ENCODE peak calls at places on chromosomes 13 and 19, in six cellular contexts. H is Peyer's patch, D is B cell, U is foreskin keratinocyte, I is colonic mucosa, W is transverse colon. N is an unnamed sample.

GRCh38 chr19:11087870-11088507 is 1.3 kb upstream of the LDLR start:
- DNase-seq in H (no peak), D (no peak), U (no peak), I (no peak), W (no peak), N (no peak)

GRCh38 chr19:32269831-32270230 is 75.6 kb upstream of the ZNF507 start:
- DNase-seq in H (no peak), D (no peak), U (no peak), I (no peak), W (no peak), N (no peak)

GRCh38 chr13:73983109-73983508 is 151.1 kb downstream of the KLF12 start:
- DNase-seq in H (no peak), D (no peak), U (no peak), I (no peak), W (no peak), N (no peak)

GRCh38 chr19:7535993-7536685 is 622 bp downstream of the PNPLA6 start:
- DNase-seq in H (no peak), D (no peak), U (no peak), I (no peak), W (no peak), N (no peak)

GRCh38 chr13:73077867-73078266 is 19.1 kb downstream of the KLF5 start:
- DNase-seq in H (no peak), D (no peak), U (peak; percentile 32), I (no peak), W (no peak), N (no peak)

GRCh38 chr13:19862511-19863313 is 737 bp downstream of the ZMYM5 start:
- DNase-seq in H (peak; percentile 42), D (peak; percentile 62), U (peak; percentile 37), I (peak; percentile 51), W (peak; percentile 35), N (peak; percentile 64)

GRCh38 chr19:1863638-1864479 is 480 bp upstream of the KLF16 start:
- DNase-seq in H (peak; percentile 93), D (peak; percentile 96), U (peak; percentile 85), I (peak; percentile 90), W (peak; percentile 92), N (peak; percentile 97)

GRCh38 chr19:13002389-13002898 is 7.2 kb downstream of the NFIX start:
- DNase-seq in H (no peak), D (no peak), U (no peak), I (no peak), W (no peak), N (no peak)

GRCh38 chr13:27583645-27584044 is 36.7 kb downstream of the LNX2 start:
- DNase-seq in H (no peak), D (no peak), U (no peak), I (no peak), W (no peak), N (no peak)

GRCh38 chr13:99265823-99266426 is 7.7 kb upstream of the GPR18 start:
- DNase-seq in H (no peak), D (peak; percentile 68), U (peak; percentile 33), I (no peak), W (no peak), N (peak; percentile 72)

GRCh38 chr13:75181906-75182305 is 300.1 kb downstream of the TBC1D4 start:
- DNase-seq in H (no peak), D (no peak), U (peak; percentile 81), I (no peak), W (no peak), N (no peak)

GRCh38 chr19:584240-585001 is 5.3 kb upstream of the HCN2 start:
- DNase-seq in H (peak; percentile 33), D (peak; percentile 82), U (peak; percentile 11), I (no peak), W (peak; percentile 45), N (peak; percentile 68)

GRCh38 chr13:114025432-114026127 is 51.7 kb upstream of the C13orf46 start:
- DNase-seq in H (no peak), D (no peak), U (no peak), I (no peak), W (peak; percentile 60), N (no peak)

GRCh38 chr19:5308471-5309437 is 31.9 kb downstream of the PTPRS start:
- DNase-seq in H (no peak), D (no peak), U (peak; percentile 88), I (peak; percentile 39), W (peak; percentile 62), N (no peak)

GRCh38 chr19:5312058-5312457 is 28.6 kb downstream of the PTPRS start:
- DNase-seq in H (no peak), D (no peak), U (no peak), I (no peak), W (no peak), N (no peak)

GRCh38 chr19:5306531-5306930 is 34.1 kb downstream of the PTPRS start:
- DNase-seq in H (no peak), D (no peak), U (no peak), I (no peak), W (no peak), N (no peak)

GRCh38 chr19:5307655-5308054 is 33.0 kb downstream of the PTPRS start:
- DNase-seq in H (no peak), D (no peak), U (no peak), I (no peak), W (no peak), N (no peak)

DNA sequence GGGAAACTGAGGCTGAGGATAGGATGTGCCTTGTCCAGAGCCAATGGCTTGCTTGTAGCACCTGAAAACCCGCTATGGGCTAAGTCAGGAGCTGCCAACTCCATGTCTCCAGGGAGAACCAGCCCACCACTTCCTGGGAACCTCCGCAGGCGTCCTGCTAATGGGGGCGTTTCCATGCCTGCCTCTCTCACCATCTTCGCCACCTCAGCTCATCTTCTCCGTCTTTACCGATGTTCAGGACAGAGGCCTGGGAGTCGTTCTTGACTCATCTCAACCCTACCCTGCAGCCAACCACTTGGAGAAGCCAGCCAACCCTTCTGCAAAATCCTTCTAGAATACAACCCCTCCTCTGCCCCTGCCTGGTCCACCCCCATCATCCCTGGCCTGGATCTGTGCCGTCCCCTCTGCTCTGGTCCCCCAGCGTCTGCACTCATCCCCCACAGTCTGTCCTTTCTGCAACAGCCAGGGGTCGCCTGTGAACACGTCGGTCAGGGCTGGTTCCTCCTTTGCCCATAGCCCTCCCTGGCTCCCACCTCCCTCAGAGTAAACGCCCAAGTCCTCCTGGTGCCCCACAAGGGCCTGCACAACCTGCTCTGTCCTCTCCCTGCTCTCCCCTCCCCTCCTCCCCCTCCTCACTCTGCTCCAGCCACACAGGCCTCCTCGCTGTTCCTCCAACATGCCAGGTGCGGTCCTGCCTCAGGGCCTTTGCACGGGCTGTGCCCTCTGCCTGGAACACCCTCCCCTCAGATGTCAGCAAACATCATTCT is 31.0 kb downstream of the PTPRS start:
- DNase-seq in H (no peak), D (no peak), U (no peak), I (no peak), W (no peak), N (no peak)
- TF ChIP-seq CTCF in H (no peak), D (no peak), U (no peak), I (no peak), W (no peak), N (no peak)

DNA sequence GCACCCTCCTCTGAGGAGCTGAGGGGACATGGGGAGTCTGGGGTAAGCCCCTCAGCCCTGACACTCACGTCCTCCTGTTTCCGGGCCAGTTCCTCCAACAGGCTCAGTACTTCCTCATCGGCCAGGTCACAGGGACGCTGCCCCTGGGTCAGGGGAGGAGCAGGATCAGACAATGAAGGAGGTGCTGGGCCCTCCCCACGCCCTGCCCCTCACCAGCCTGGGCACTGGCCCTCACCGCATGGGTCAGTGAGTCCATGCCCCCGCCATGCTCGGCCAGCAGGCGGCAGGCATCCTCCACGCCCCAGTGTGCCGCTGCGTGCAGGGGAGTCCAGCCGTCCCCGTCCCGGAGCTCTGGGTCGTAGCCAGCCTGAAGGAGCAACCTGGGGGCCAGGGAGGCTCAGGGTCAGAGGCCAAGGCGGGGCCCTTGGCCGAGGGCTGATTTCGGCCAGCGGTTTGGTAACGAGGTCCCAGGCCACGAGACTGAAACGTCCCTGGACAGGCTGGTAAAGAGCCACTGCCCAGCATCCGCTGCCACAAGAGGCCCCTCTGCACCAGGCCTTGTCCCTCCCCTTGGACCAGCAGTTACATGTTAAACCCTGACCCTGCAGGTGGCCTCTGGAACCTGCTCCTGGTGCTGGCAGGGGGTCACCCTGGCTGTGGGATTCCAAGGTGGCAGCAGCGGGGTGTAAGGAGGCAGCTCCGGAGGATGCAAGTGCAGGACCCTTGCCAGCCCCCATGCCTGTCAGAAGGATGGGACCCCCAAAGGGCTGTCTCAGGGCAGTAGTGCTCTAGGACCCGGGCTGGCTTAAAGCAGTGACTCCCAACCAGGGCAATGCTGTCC is 18.5 kb downstream of the PPP1R12C start:
- DNase-seq in H (no peak), D (no peak), U (no peak), I (no peak), W (no peak), N (no peak)
- TF ChIP-seq CTCF in H (no peak), D (no peak), U (peak; percentile 16), I (no peak), W (no peak), N (no peak)

GRCh38 chr13:113000575-113000974 is 31.6 kb downstream of the MCF2L start:
- DNase-seq in H (no peak), D (no peak), U (no peak), I (no peak), W (no peak), N (no peak)

GRCh38 chr13:113002891-113003290 is 33.9 kb downstream of the MCF2L start:
- DNase-seq in H (no peak), D (no peak), U (no peak), I (no peak), W (no peak), N (no peak)

GRCh38 chr13:113004126-113004525 is 35.1 kb downstream of the MCF2L start:
- DNase-seq in H (no peak), D (no peak), U (no peak), I (no peak), W (no peak), N (no peak)

GRCh38 chr13:113001251-113002140 is 32.5 kb downstream of the MCF2L start:
- DNase-seq in H (no peak), D (no peak), U (no peak), I (peak; percentile 52), W (peak; percentile 41), N (no peak)

DNA sequence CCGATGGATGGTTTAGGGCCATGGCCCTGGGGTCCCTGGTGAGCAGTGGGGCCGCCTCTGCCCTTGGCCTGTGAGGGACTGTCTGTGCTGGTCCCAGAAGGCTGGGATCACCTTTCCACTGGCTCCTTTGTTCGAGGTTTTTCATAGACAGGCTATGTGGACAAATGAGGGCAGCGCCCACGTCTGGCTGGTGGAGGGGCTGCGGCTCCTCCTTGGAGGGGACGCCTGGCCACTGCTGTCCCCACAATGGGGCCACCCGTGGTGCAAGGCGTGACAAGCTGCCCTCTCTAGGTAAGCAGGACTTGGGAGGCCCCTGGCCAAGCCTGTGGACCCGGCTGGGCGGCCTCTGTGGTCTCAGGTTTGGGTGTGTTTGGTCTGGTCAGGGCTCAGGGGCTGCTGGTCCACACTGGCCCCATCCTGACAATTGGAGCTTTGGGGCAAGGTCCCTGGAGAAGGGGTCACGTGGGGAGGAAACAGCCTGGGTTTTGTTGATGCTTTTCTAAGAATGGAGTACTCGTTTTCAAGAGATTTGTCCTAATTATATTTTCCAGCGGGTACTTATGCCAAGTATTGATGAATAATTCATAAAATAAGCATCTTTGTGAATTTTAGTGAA is 33.3 kb downstream of the MCF2L start:
- DNase-seq in H (no peak), D (no peak), U (no peak), I (no peak), W (peak; percentile 32), N (no peak)
- TF ChIP-seq CTCF in H (peak; percentile 46), D (no peak), U (peak; percentile 37), I (peak; percentile 31), W (no peak), N (no peak)

DNA sequence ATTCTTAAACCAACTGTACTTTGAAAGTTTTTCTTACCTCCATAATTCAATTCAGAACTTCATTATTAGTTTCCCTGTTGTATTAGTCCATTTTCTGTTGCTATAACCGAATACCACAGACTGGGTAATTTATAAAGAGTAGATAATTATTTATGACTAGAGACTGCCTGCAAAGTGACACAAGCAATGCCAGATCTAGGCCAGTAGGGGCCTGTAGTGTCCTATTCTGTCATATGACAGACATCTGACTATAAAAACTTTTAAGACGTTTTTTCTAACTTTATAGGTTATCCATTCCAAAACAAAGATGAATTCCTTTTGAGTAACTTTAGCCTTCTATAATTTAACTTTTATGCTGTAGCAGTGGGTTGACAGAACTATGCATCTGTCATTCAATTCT is 2783.8 kb downstream of the PCDH9 start:
- DNase-seq in H (no peak), D (no peak), U (peak; percentile 7), I (no peak), W (no peak), N (no peak)
- TF ChIP-seq CTCF in H (no peak), D (no peak), U (peak; percentile 53), I (no peak), W (no peak), N (no peak)